ENCODE peak calls at places on chromosomes 2 and 18, in five cellular contexts. C, F, Q, U and B are unnamed samples. For H3K36me3, the result is how much of the 10 kb centered on the place peaks cover.

GRCh38 chr2:118993392-118993752 is 51.4 kb downstream of the MARCO start:
- DNase-seq in C (no peak), U (no peak), F (no peak), Q (no peak), B (no peak)

GRCh38 chr2:23682481-23682880 is 244.4 kb downstream of the ATAD2B start:
- DNase-seq in U (no peak), F (no peak), Q (no peak), C (no peak), B (no peak)

GRCh38 chr18:61750840-61751668 is 141.8 kb downstream of the RNF152 start:
- DNase-seq in F (no peak), C (no peak), U (no peak), Q (no peak), B (no peak)

GRCh38 chr2:53460347-53460746 is 307.3 kb upstream of the CHAC2 start:
- DNase-seq in F (peak), Q (no peak), U (no peak), C (no peak), B (no peak)

GRCh38 chr2:72325592-72326422 is 178.1 kb upstream of the CYP26B1 start:
- DNase-seq in C (no peak), U (no peak), F (peak), Q (peak), B (no peak)

GRCh38 chr18:48316177-48316576 is 93.0 kb downstream of the ZBTB7C start:
- DNase-seq in Q (no peak), U (no peak), F (no peak), C (no peak), B (no peak)

GRCh38 chr2:218999881-219000568 is 6.8 kb upstream of the CRYBA2 start:
- DNase-seq in U (no peak), Q (no peak), C (no peak), F (no peak), B (no peak)

GRCh38 chr2:25276569-25277465 is 64.9 kb downstream of the DNMT3A start:
- DNase-seq in C (peak), Q (no peak), F (no peak), U (peak), B (no peak)

GRCh38 chr2:217247511-217247910 is 387.6 kb upstream of the TNP1 start:
- DNase-seq in Q (no peak), C (peak), F (no peak), U (no peak), B (no peak)

GRCh38 chr2:204749319-204749718 is 204.0 kb downstream of the PARD3B start:
- DNase-seq in U (no peak), Q (no peak), C (no peak), F (peak), B (peak)

GRCh38 chr2:8122506-8122898 is 559.4 kb upstream of the ID2 start:
- DNase-seq in U (no peak), C (no peak), F (peak), Q (no peak), B (no peak)

GRCh38 chr18:42477261-42477660 is 522.2 kb downstream of the PIK3C3 start:
- DNase-seq in Q (no peak), U (no peak), C (no peak), F (no peak), B (peak)

GRCh38 chr2:128557841-128558241 is 239.2 kb upstream of the HS6ST1 start:
- DNase-seq in F (peak), U (no peak), C (no peak), Q (no peak), B (no peak)

GRCh38 chr2:72211359-72211758 is 63.7 kb upstream of the CYP26B1 start:
- DNase-seq in C (no peak), F (peak), U (no peak), Q (no peak), B (peak)

GRCh38 chr2:100801402-100801801 is 18.5 kb upstream of the NPAS2 start:
- DNase-seq in Q (no peak), U (no peak), C (no peak), F (no peak), B (no peak)

GRCh38 chr18:68778280-68778875 is 19.5 kb upstream of the CCDC102B start:
- DNase-seq in F (no peak), Q (no peak), C (no peak), U (no peak), B (no peak)

DNA sequence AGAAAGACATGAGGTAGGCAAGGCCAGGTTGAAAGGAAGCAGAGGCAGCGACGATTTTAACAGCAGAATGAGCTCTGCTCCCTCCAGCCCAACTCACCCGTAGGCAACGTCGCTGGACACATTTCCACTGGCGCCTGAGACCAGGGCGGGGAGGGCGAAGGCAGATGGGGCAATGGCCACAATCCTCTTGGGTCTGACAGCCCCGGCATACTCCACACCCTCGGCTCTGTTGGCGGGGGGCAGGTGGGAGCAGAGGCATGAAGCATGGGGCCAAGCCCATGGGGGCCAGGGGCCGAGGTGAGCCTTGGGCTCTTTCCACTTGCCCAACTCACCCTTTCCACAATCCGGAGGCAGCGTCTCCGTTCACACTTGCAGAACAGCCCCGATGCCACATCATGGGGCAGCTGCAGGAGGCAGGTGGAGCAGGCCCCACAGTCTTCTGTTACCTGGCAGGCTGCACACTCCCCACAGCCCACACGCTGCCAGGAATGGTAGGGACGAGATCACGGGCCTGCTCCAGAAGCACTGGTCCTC is 5.8 kb downstream of the MBD1 start:
- DNase-seq in F (no peak), C (no peak), U (no peak), Q (no peak), B (no peak)
- H3K36me3 ChIP-seq in F (under half), C (under half), U (half or more), Q (under half), B (half or more)

DNA sequence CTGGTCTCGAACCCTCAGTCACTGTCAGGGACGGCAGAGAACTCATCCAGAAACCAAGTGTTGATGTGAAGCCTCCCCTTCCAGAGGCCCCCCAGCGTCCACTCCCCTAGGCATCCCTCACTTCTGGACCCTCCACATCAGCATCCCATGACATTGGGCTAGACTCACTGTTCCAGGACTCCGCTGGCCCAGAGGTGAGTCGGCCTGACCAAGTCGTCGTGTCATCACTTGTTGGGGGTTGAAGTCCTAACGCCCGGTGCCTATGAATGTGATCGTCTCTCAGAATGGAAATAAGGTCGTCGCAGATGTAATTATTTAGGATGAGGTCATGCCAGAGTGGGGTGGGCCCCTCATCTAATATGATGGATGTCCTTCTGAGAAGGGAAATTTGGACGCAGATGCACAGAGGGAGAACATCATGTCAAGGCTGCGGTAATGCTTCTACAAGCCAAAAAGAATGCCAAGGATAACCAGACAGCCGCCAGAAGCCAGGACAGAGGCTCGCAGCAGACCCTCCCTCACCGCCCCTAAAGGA is 142.7 kb downstream of the AGAP1 start:
- DNase-seq in C (peak), Q (no peak), F (peak), U (no peak), B (no peak)
- H3K36me3 ChIP-seq in C (under half), Q (under half), F (under half), U (under half), B (under half)

GRCh38 chr2:65101071-65101470 is 28.8 kb downstream of the RAB1A start:
- DNase-seq in C (no peak), F (no peak), U (no peak), Q (no peak), B (no peak)

GRCh38 chr2:65096948-65097347 is 33.0 kb downstream of the RAB1A start:
- DNase-seq in Q (no peak), F (peak), U (no peak), C (no peak), B (peak)

GRCh38 chr2:65103013-65103720 is 26.7 kb downstream of the RAB1A start:
- DNase-seq in U (no peak), F (no peak), Q (no peak), C (no peak), B (no peak)

GRCh38 chr2:65097844-65098243 is 32.1 kb downstream of the RAB1A start:
- DNase-seq in Q (no peak), C (no peak), F (no peak), U (no peak), B (no peak)

DNA sequence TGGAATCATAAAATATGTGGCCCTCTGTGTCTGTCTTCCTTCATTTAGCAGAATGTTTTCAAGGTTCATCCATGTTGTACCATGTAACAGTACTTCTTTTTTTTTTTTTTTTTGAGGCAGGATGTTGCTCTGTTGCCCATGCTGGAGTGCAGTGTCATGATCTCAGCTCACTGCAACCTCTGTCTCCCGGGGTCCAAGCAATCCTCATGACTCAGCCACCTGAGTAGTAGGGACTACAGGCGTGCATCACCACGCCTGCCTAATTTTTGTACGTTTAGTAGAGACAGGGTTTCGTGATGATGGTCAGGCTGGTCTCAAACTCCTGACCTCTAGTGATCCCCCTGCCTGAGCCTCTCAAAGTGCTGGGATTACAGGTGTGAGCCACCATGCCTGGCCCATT is 31.2 kb downstream of the RAB1A start:
- DNase-seq in Q (no peak), U (no peak), C (no peak), F (peak), B (no peak)
- H3K36me3 ChIP-seq in Q (under half), U (half or more), C (under half), F (half or more), B (under half)

DNA sequence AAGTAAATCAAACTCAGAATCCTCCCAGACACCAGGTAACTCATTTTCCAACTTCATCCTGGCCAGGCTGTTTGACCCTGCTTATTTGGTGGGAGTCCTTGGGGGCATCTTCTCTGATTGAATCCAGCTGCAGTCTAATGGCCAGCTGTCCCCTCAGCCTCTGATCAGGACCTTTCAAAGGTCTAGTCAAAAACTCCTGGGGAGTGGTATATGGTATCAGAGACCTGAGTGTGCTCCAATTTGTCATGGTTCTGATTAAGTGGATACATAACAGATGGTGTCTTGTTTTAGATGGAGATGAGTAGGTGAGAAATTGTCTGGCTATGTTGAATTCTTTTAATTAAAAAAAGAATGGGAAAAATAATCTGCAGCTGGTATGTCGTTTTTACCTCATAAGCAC is 842.6 kb upstream of the ACVR2A start:
- DNase-seq in F (no peak), Q (no peak), U (no peak), C (no peak), B (no peak)
- H3K36me3 ChIP-seq in F (under half), Q (under half), U (under half), C (under half), B (under half)

GRCh38 chr2:74216642-74217041 is 18.2 kb downstream of the MTHFD2 start:
- DNase-seq in U (no peak), F (no peak), C (no peak), Q (no peak), B (no peak)

GRCh38 chr2:74221091-74221490 is 22.7 kb downstream of the MTHFD2 start:
- DNase-seq in U (no peak), Q (no peak), C (no peak), F (no peak), B (no peak)

GRCh38 chr2:74221604-74222299 is 23.3 kb downstream of the MTHFD2 start:
- DNase-seq in Q (no peak), F (no peak), U (no peak), C (no peak), B (no peak)

GRCh38 chr2:74222300-74222650 is 23.9 kb downstream of the MTHFD2 start:
- DNase-seq in Q (no peak), F (no peak), C (no peak), U (no peak), B (no peak)

GRCh38 chr2:74219846-74220486 is 21.6 kb downstream of the MTHFD2 start:
- DNase-seq in U (no peak), F (no peak), Q (no peak), C (no peak), B (no peak)
- H3K36me3 ChIP-seq in U (under half), F (under half), Q (under half), C (under half), B (under half)